ENCODE peak calls at places on chromosome 19, in five cellular contexts. O is spleen; F is cardiac fibroblast; U is CD8-positive, alpha-beta T cell; G is AG09319. P is an unnamed sample.

GRCh38 chr19:16978156-16978555 is 48.5 kb downstream of the CPAMD8 start:
- DNase-seq in O (peak), G (no peak), U (no peak), F (no peak), P (no peak)

GRCh38 chr19:3207466-3208242 is 16.8 kb upstream of the CELF5 start:
- DNase-seq in U (no peak), G (no peak), O (no peak), F (no peak), P (no peak)

GRCh38 chr19:45442927-45443461 is 19.3 kb upstream of the ERCC1 start:
- DNase-seq in F (peak), O (peak), U (peak), G (no peak), P (peak)

GRCh38 chr19:16000024-16000687 is 51.3 kb downstream of the OR10H4 start:
- DNase-seq in F (no peak), U (no peak), O (no peak), G (no peak), P (no peak)

GRCh38 chr19:13132471-13133166 is 14.6 kb downstream of the NACC1 start:
- DNase-seq in U (no peak), F (peak), G (no peak), O (no peak), P (no peak)

GRCh38 chr19:13437919-13438618 is 68.2 kb downstream of the CACNA1A start:
- DNase-seq in U (no peak), O (no peak), G (no peak), F (no peak), P (no peak)

GRCh38 chr19:38288127-38288855 is 15.8 kb upstream of the C19orf33 start:
- DNase-seq in U (no peak), F (no peak), G (no peak), O (no peak), P (no peak)

GRCh38 chr19:15378529-15379082 is 981 bp downstream of the AKAP8 start:
- DNase-seq in F (peak), G (no peak), U (peak), O (peak), P (no peak)

GRCh38 chr19:1245468-1245867 is 2.9 kb upstream of the MIDN start:
- DNase-seq in U (no peak), O (no peak), G (no peak), F (no peak), P (no peak)

GRCh38 chr19:28454083-28454482 is 758.9 kb downstream of the UQCRFS1 start:
- DNase-seq in F (peak), O (no peak), G (no peak), U (no peak), P (no peak)

GRCh38 chr19:9914315-9915207 is 21.8 kb downstream of the OLFM2 start:
- DNase-seq in G (peak), U (peak), F (peak), O (peak), P (no peak)

GRCh38 chr19:44050740-44051653 is 839 bp upstream of the ZNF223 start:
- DNase-seq in G (no peak), O (no peak), U (peak), F (peak), P (no peak)

GRCh38 chr19:41426952-41427646 is at the start of gene B3GNT8:
- DNase-seq in O (peak), F (peak), U (peak), G (peak), P (peak)

GRCh38 chr19:40331052-40331451 is 17.1 kb downstream of the C19orf47 start:
- DNase-seq in U (no peak), O (no peak), F (no peak), G (no peak), P (no peak)

GRCh38 chr19:10230155-10230903 is 802 bp downstream of the S1PR2 start:
- DNase-seq in G (no peak), F (no peak), O (peak), U (peak), P (peak)

GRCh38 chr19:4878491-4878968 is 11.1 kb upstream of the PLIN3 start:
- DNase-seq in O (no peak), G (no peak), U (no peak), F (no peak), P (no peak)

GRCh38 chr19:44576843-44577565 is 36.4 kb upstream of the IGSF23 start:
- DNase-seq in F (peak), O (no peak), U (no peak), G (no peak), P (no peak)

GRCh38 chr19:42420055-42420544 is 7.1 kb downstream of the LIPE start:
- DNase-seq in F (peak), O (peak), U (peak), G (no peak), P (no peak)

GRCh38 chr19:7521551-7522071 is 813 bp upstream of the MCOLN1 start:
- DNase-seq in U (no peak), O (no peak), G (no peak), F (no peak), P (no peak)

GRCh38 chr19:29260477-29261317 is 47.7 kb upstream of the UQCRFS1 start:
- DNase-seq in U (no peak), F (peak), O (no peak), G (no peak), P (no peak)

GRCh38 chr19:55176116-55176515 is 4.0 kb downstream of the SYT5 start:
- DNase-seq in F (no peak), O (no peak), U (no peak), G (no peak), P (no peak)

GRCh38 chr19:48418317-48419064 is 25.0 kb downstream of the GRIN2D start:
- DNase-seq in U (no peak), G (no peak), O (no peak), F (no peak), P (no peak)

GRCh38 chr19:35006342-35006998 is 6.3 kb downstream of the GRAMD1A start:
- DNase-seq in G (no peak), U (no peak), F (peak), O (peak), P (no peak)

GRCh38 chr19:4123615-4124568 is at the start of gene MAP2K2:
- DNase-seq in O (peak), U (peak), G (peak), F (peak), P (peak)

GRCh38 chr19:33350538-33351309 is 22.8 kb upstream of the CEBPG start:
- DNase-seq in O (no peak), F (peak), U (no peak), G (no peak), P (no peak)

GRCh38 chr19:37829526-37829925 is 50.1 kb upstream of the ZNF573 start:
- DNase-seq in O (no peak), U (no peak), G (no peak), F (no peak), P (no peak)

GRCh38 chr19:5727453-5728050 is 7.1 kb downstream of the CATSPERD start:
- DNase-seq in U (no peak), G (no peak), F (no peak), O (no peak), P (no peak)

GRCh38 chr19:49200238-49200862 is 42.8 kb downstream of the TRPM4 start:
- DNase-seq in O (no peak), U (no peak), F (peak), G (no peak), P (no peak)

GRCh38 chr19:11421607-11422098 is 2.5 kb upstream of the RGL3 start:
- DNase-seq in U (peak), G (no peak), F (no peak), O (peak), P (no peak)

GRCh38 chr19:55240713-55241020 is 12.1 kb upstream of the TMEM86B start:
- DNase-seq in F (no peak), O (peak), G (no peak), U (no peak), P (no peak)

GRCh38 chr19:55091126-55091910 is 15.6 kb downstream of the EPS8L1 start:
- DNase-seq in U (no peak), F (no peak), G (no peak), O (no peak), P (no peak)

GRCh38 chr19:47719047-47719885 is 6.0 kb downstream of the EHD2 start:
- DNase-seq in F (peak), G (peak), U (no peak), O (peak), P (no peak)

GRCh38 chr19:43132696-43133095 is 50.2 kb upstream of the PSG2 start:
- DNase-seq in U (no peak), F (no peak), G (no peak), O (no peak), P (no peak)

GRCh38 chr19:31648347-31648746 is 299.1 kb upstream of the TSHZ3 start:
- DNase-seq in O (no peak), G (no peak), U (no peak), F (peak), P (no peak)
- TF ChIP-seq CTCF in O (no peak), G (no peak), U (no peak), F (no peak), P (no peak)

GRCh38 chr19:8699908-8700307 is 1.3 kb upstream of the ACTL9 start:
- DNase-seq in U (no peak), G (no peak), F (no peak), O (no peak), P (no peak)

GRCh38 chr19:8695911-8696310 is 2.7 kb downstream of the ACTL9 start:
- DNase-seq in F (no peak), G (no peak), O (no peak), U (no peak), P (no peak)

GRCh38 chr19:8696993-8697392 is 1.6 kb downstream of the ACTL9 start:
- DNase-seq in G (no peak), U (no peak), F (no peak), O (no peak), P (no peak)

GRCh38 chr19:8698433-8699063 is at the start of gene ACTL9:
- DNase-seq in U (no peak), F (no peak), G (no peak), O (no peak), P (no peak)

GRCh38 chr19:8697671-8698432 is 743 bp downstream of the ACTL9 start:
- DNase-seq in U (no peak), F (no peak), O (no peak), G (no peak), P (no peak)
- TF ChIP-seq CTCF in U (no peak), F (no peak), O (no peak), G (no peak), P (peak)

DNA sequence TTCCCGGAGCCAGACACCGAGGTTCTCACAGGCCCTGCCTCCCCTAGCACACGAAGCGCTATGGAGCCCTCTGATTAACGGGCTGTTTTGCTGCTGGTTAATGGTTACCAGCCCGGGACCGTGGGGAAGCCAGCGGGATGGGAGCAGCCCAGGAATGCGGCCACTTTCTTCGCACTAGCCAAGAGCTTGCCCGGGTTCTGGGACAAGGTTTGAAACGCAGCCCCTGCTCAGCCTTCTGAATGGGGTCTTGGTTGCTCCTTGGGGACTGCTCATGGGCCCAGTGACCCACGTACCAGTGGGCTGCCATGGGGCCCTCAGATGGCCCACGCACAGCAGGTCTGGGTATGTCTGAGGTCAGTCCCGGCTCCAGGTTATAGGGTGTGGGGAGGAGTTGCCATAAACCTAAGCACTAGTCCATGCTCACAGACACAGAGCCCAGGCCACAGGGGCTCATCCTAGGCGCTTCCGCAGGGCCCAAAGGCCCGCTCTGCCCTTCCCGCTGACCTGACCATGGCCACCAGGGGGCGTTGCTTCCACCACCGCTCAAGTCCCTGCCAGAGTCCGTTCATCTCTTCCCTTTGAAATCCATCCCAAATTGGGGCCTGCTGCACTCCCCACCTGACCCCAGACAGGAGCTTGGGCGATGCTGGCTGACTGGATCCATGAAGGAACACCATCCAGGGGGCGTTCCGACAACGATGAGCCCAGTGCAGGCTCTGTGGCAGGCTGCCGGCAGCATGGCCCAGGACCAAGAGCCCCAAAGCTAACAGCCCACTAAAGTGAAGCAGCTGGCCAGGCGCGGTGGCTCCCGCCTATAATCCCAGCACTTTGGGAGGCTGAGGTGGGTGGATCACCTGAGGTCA is 31.5 kb upstream of the ISYNA1 start:
- DNase-seq in F (peak), G (no peak), U (peak), O (peak), P (no peak)
- TF ChIP-seq CTCF in F (peak), G (peak), U (peak), O (peak), P (peak)

GRCh38 chr19:56348289-56348877 is 33.7 kb upstream of the ZSCAN5A start:
- DNase-seq in F (peak), G (no peak), O (no peak), U (no peak), P (no peak)
- TF ChIP-seq CTCF in F (peak), G (peak), O (no peak), U (no peak), P (peak)